ENCODE peak calls at places on chromosomes 5 and 9, in eight cellular contexts. P is brain microvascular endothelial cell; B is GM12865; D is right atrium auricular region; Q is fibroblast of the aortic adventitia; R is CD8-positive, alpha-beta memory T cell; V is tibial artery; O is uterus. J is an unnamed sample.

GRCh38 chr9:126886897-126887296 is 26.5 kb downstream of the ZBTB34 start:
- DNase-seq in P (no peak), B (no peak), D (no peak), Q (no peak), R (no peak), V (no peak), O (no peak), J (no peak)

GRCh38 chr9:136206602-136207333 is 1.8 kb upstream of the LHX3 start:
- DNase-seq in P (no peak), B (no peak), D (no peak), Q (no peak), R (no peak), V (no peak), O (no peak), J (no peak)

GRCh38 chr9:129803679-129804065 is 688 bp downstream of the TOR1B start:
- DNase-seq in P (no peak), B (no peak), D (no peak), Q (peak; percentile 19), R (no peak), V (no peak), O (no peak), J (no peak)

GRCh38 chr9:93533863-93534262 is 42.5 kb upstream of the PHF2 start:
- DNase-seq in P (no peak), B (no peak), D (no peak), Q (no peak), R (no peak), V (no peak), O (no peak), J (no peak)

GRCh38 chr9:6567140-6567591 is 78.4 kb downstream of the GLDC start:
- DNase-seq in P (peak; percentile 94), B (no peak), D (no peak), Q (peak; percentile 95), R (no peak), V (no peak), O (no peak), J (peak; percentile 84)

GRCh38 chr5:77882670-77883257 is 106.6 kb upstream of the TBCA start:
- DNase-seq in P (peak; percentile 84), B (peak; percentile 38), D (no peak), Q (peak; percentile 66), R (no peak), V (no peak), O (no peak), J (peak; percentile 62)

GRCh38 chr9:7549261-7549660 is 250.3 kb downstream of the DMAC1 start:
- DNase-seq in P (no peak), B (no peak), D (no peak), Q (no peak), R (no peak), V (peak; percentile 20), O (no peak), J (no peak)

GRCh38 chr5:168104811-168105481 is 186.5 kb upstream of the WWC1 start:
- DNase-seq in P (no peak), B (no peak), D (no peak), Q (no peak), R (no peak), V (no peak), O (no peak), J (no peak)

GRCh38 chr9:136107155-136107952 is 11.3 kb downstream of the TMEM250 start:
- DNase-seq in P (no peak), B (peak; percentile 88), D (no peak), Q (no peak), R (peak; percentile 61), V (no peak), O (no peak), J (no peak)

DNA sequence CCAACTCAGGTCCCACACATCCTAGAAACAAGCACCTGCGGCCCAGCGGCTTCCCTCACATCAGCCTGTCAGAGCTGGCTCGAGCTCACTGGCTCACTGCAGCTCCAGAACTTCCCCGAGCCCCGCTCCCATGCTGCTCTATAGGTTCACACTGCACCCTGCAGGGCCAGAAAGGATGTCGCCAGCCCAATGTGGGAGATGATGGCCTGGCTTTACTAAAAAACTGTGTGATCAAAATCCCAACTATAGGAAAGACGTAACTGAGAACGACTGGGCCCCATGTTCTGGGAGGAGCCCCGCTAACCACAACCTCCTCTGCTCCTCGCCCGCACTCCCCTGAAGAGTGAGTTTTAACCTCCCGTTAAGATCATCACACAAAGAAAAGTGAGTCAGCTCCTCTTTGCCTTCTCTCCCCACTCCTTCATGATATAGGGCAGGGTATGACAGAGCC is 4.6 kb downstream of the SURF4 start:
- DNase-seq in P (peak; percentile 35), B (no peak), D (no peak), Q (no peak), R (peak; percentile 56), V (no peak), O (no peak), J (no peak)
- H3K4me3 ChIP-seq in P (no peak overlapping the region), B (no peak overlapping the region), D (no peak overlapping the region), Q (no peak overlapping the region), R (peak overlapping the region; percentile 53), V (no peak overlapping the region), O (no peak overlapping the region), J (peak overlapping the region; percentile 20)

GRCh38 chr9:78370991-78371390 is 74.1 kb downstream of the PSAT1 start:
- DNase-seq in P (no peak), B (no peak), D (no peak), Q (no peak), R (no peak), V (no peak), O (no peak), J (no peak)
- H3K4me3 ChIP-seq in P (no peak overlapping the region), B (no peak overlapping the region), D (no peak overlapping the region), Q (peak overlapping the region; percentile 34), R (no peak overlapping the region), V (no peak overlapping the region), O (no peak overlapping the region), J (no peak overlapping the region)

DNA sequence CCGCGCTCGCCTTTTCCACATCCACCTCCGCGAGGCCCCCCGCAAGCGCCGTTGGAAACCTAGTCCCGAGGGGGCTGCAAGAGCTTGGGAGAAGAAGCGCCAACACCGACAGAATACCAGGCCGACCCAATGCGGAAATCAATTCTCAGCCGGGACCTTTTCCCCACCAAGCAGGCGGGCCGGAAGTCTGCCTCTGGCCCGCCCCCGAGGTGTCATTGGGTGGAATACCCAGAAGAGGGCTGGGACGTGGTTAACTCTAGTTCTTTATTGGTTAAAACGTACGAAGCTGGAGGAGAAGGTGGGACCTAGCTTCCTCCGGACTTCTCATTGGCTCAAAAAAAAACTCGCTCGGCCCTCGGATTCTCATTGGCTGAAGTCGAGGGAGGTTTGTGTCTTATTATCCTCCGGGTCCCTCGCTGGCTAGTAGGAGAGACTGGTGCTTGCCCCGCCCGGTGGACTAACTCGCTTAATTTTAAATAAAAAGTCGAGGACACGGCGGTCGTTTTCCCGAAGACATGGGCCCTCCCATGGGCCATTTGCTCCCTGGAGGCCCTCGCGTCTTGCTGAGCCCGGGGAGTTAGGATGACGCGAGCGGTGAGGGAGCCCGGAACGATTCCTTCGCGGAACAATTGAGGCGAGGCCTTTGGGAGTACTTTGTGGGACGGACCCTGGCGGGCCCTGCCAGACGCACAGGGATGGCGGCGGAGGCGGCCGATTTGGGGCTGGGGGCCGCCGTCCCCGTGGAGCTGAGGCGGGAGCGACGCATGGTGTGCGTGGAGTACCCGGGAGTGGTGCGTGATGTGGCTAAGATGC is at the start of gene GTF3C5:
- DNase-seq in P (peak; percentile 97), B (peak; percentile 99), D (peak; percentile 97), Q (peak; percentile 100), R (peak; percentile 88), V (peak; percentile 95), O (peak; percentile 91), J (peak; percentile 99)
- H3K4me3 ChIP-seq in P (peak within 1 kb of the TSS; percentile 94), B (peak within 1 kb of the TSS; percentile 91), D (peak within 1 kb of the TSS; percentile 79), Q (peak within 1 kb of the TSS; percentile 90), R (peak within 1 kb of the TSS; percentile 72), V (peak within 1 kb of the TSS; percentile 96), O (peak within 1 kb of the TSS; percentile 91), J (peak within 1 kb of the TSS; percentile 100)

DNA sequence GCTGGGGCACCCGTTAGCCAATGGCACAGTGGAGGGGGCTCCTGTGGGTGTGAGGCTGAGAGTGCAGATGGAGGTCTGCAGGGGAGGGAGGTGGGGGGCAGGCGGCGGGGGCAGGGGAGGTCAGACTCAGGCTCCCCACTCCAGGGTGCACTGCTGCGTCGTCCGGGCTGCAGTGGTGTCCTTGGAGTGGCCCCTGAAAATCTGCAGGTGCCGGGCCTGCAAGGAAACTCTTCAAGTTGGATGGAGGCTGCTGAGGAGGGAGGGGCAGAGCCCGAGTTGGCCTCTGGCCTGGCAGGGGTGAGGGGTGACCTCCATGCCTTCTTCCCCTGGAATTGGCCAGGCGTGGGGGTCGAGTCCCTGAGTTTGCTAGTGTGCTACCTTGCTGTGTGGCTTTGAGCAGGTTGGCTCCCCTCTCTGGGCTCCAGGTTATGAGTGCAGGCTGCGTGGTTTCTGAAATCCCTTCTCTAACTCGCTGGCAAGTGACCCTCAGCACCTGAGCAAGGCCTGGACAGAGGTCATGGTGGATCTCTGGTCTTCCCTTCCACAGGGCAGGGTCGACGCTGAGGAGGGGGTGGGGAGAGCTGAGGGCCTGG is 877 bp downstream of the ADAMTSL2 start:
- DNase-seq in P (no peak), B (no peak), D (no peak), Q (no peak), R (no peak), V (no peak), O (no peak), J (no peak)
- H3K4me3 ChIP-seq in P (no peak overlapping the region), B (no peak overlapping the region), D (peak overlapping the region; percentile 54), Q (no peak overlapping the region), R (no peak overlapping the region), V (peak overlapping the region; percentile 46), O (no peak overlapping the region), J (no peak overlapping the region)

DNA sequence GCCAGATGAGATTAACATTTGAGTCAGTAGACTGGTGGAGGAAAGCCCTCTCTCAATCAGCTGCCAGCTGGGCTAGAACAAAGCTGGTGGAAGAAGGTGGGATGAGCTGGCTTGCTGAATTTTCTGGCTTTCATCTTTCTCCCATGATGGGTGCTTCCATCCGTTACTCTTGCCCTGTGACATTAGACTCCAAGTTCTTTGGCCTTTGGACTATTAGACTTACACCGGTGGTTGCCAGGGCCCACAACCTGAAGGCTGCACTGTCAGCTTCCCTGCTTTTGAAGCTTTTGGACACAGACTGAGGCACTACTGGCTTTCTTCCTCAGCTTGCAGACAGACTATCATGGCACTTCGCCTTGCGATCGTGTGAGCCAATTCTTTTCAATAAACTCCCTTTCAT is 642.7 kb downstream of the TAF11L14 start:
- DNase-seq in P (no peak), B (no peak), D (no peak), Q (no peak), R (no peak), V (no peak), O (no peak), J (no peak)
- H3K4me3 ChIP-seq in P (no peak overlapping the region), B (no peak overlapping the region), D (no peak overlapping the region), Q (no peak overlapping the region), R (no peak overlapping the region), V (no peak overlapping the region), O (no peak overlapping the region), J (no peak overlapping the region)

GRCh38 chr5:91130759-91131158 is 252.4 kb downstream of the ARRDC3 start:
- DNase-seq in P (no peak), B (no peak), D (no peak), Q (no peak), R (no peak), V (no peak), O (no peak), J (no peak)
- H3K4me3 ChIP-seq in P (no peak overlapping the region), B (no peak overlapping the region), D (no peak overlapping the region), Q (no peak overlapping the region), R (no peak overlapping the region), V (no peak overlapping the region), O (no peak overlapping the region), J (no peak overlapping the region)

GRCh38 chr9:82037126-82037525 is 48.6 kb downstream of the SPATA31D1 start:
- DNase-seq in P (no peak), B (no peak), D (no peak), Q (no peak), R (no peak), V (no peak), O (no peak), J (no peak)
- H3K4me3 ChIP-seq in P (no peak overlapping the region), B (no peak overlapping the region), D (no peak overlapping the region), Q (no peak overlapping the region), R (no peak overlapping the region), V (no peak overlapping the region), O (no peak overlapping the region), J (no peak overlapping the region)

GRCh38 chr9:714675-715074 is 126.8 kb upstream of the DMRT1 start:
- DNase-seq in P (no peak), B (no peak), D (no peak), Q (no peak), R (no peak), V (no peak), O (no peak), J (no peak)
- H3K4me3 ChIP-seq in P (no peak overlapping the region), B (no peak overlapping the region), D (no peak overlapping the region), Q (no peak overlapping the region), R (no peak overlapping the region), V (peak overlapping the region; percentile 43), O (no peak overlapping the region), J (peak overlapping the region; percentile 30)

J was measured in adipocyte.